ENCODE peak calls at places on chromosomes 7 and 10, in four cellular contexts. W, I, C and Q are unnamed samples.

GRCh38 chr7:28145931-28146330 is 34.7 kb downstream of the JAZF1 start:
- DNase-seq in W (no peak), I (no peak), C (no peak), Q (no peak)

GRCh38 chr10:86652361-86653202 is 1.8 kb upstream of the OPN4 start:
- DNase-seq in I (no peak), C (no peak), W (no peak), Q (peak; percentile 58)

GRCh38 chr7:20240080-20240926 is 23.1 kb upstream of the MACC1 start:
- DNase-seq in I (no peak), W (peak; percentile 76), C (no peak), Q (no peak)

GRCh38 chr7:104230606-104231005 is 22.8 kb upstream of the ORC5 start:
- DNase-seq in W (no peak), I (no peak), C (no peak), Q (no peak)

GRCh38 chr10:101262147-101262546 is 32.9 kb upstream of the LBX1 start:
- DNase-seq in W (no peak), I (no peak), C (no peak), Q (no peak)

GRCh38 chr7:52540041-52540440 is 495.4 kb upstream of the POM121L12 start:
- DNase-seq in W (no peak), I (no peak), C (no peak), Q (no peak)

GRCh38 chr10:74027702-74028101 is 29.8 kb downstream of the VCL start:
- DNase-seq in W (no peak), C (no peak), I (no peak), Q (no peak)

GRCh38 chr10:84370268-84370667 is 41.9 kb downstream of the CCSER2 start:
- DNase-seq in C (no peak), W (no peak), I (no peak), Q (no peak)

GRCh38 chr10:12921163-12921562 is 80.3 kb downstream of the CCDC3 start:
- DNase-seq in I (no peak), W (no peak), C (no peak), Q (no peak)

GRCh38 chr10:43689955-43690771 is 41.5 kb upstream of the ZNF32 start:
- DNase-seq in I (peak; percentile 76), C (peak; percentile 62), W (no peak), Q (peak; percentile 89)

GRCh38 chr10:104928733-104929132 is 287.6 kb downstream of the SORCS3 start:
- DNase-seq in W (no peak), C (no peak), I (no peak), Q (no peak)

GRCh38 chr10:78651287-78651686 is 417.5 kb upstream of the ZMIZ1 start:
- DNase-seq in I (no peak), W (no peak), C (no peak), Q (no peak)

GRCh38 chr7:91005861-91006260 is 258.4 kb upstream of the FZD1 start:
- DNase-seq in W (no peak), I (no peak), C (no peak), Q (no peak)

GRCh38 chr10:43049081-43049551 is 27.8 kb upstream of the RET start:
- DNase-seq in C (no peak), W (no peak), I (no peak), Q (no peak)

DNA sequence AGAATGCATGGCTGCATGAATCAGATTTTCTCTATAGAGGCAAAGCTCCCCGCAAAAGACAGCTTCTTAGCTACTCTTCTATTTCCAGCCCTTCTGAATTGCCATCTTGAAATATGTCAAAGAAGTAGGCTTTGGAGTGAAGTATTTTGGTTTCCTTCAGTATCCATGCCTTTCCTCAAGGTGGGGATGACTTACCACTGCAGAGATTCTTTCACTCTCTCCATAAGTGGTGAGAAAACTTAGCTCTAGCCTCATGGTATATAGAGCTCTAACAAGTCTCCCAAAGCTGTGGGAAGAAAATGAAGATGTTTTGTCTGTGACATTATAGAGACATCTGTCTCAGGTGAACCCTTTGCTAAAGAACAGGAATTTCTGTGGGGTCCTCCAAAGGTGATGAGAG is 89.6 kb upstream of the ITGB1 start:
- DNase-seq in W (no peak), I (no peak), C (no peak), Q (no peak)
- TF ChIP-seq CTCF in W (no peak), I (no peak), C (peak; percentile 17), Q (no peak)

GRCh38 chr10:75035975-75036708 is 75.3 kb upstream of the SAMD8 start:
- DNase-seq in I (no peak), W (peak; percentile 34), C (no peak), Q (no peak)
- TF ChIP-seq CTCF in I (no peak), W (no peak), C (no peak), Q (no peak)

GRCh38 chr7:1050254-1050906 is 6.0 kb downstream of the GPR146 start:
- DNase-seq in C (no peak), W (no peak), I (no peak), Q (no peak)

GRCh38 chr7:1049801-1050200 is 5.5 kb downstream of the GPR146 start:
- DNase-seq in C (no peak), I (no peak), W (no peak), Q (no peak)

GRCh38 chr7:1046722-1047679 is 2.7 kb downstream of the GPR146 start:
- DNase-seq in C (no peak), I (no peak), W (no peak), Q (no peak)

GRCh38 chr7:1050956-1051690 is 6.8 kb downstream of the GPR146 start:
- DNase-seq in C (no peak), W (no peak), I (no peak), Q (no peak)

DNA sequence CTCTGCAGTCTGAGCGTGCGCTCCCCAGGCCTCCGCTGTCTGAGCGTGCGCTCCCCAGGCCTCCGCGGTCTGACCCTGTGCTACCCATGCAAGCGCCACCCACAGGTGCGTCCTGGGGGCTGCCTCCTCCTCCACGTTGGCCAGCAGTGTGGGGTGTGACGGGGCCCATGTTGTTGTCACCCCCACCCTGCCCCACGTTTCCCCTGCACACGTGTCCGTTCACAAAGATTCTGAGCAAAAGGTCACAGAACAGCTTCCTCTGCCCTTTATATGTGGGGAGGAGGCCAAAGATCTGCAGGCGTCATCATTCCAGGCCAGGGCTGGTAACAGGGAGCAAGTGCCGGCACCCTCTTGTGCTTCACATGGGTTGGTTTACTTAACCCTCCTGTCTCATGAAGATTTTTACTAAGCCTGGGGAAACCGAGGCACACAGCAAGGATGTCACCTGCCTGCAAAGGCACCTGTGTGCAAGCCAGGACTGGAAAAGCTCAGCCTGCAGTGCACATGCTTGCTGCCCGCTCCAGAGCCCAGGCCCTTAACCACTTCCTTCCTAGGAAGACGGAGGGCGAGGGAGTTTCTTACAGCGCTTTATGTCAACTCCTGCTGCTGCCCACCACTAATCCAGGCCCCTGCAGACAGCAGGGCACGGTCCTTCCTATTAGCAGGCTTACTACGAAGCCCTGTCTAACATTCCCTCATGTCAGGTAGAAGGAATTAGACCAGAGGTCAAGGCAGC is 4.8 kb downstream of the GPR146 start:
- DNase-seq in W (no peak), I (no peak), C (no peak), Q (no peak)
- TF ChIP-seq CTCF in W (no peak), I (no peak), C (no peak), Q (no peak)

GRCh38 chr10:132972149-132972985 is 30.0 kb upstream of the CFAP46 start:
- DNase-seq in I (no peak), W (no peak), C (no peak), Q (no peak)
- TF ChIP-seq CTCF in I (no peak), W (no peak), C (no peak), Q (no peak)

GRCh38 chr10:60101821-60102220 is 195.5 kb upstream of the CCDC6 start:
- DNase-seq in W (no peak), C (no peak), I (no peak), Q (no peak)

GRCh38 chr10:60099998-60100747 is 193.8 kb upstream of the CCDC6 start:
- DNase-seq in I (peak; percentile 24), C (peak; percentile 53), W (no peak), Q (no peak)

GRCh38 chr10:60093317-60093716 is 187.0 kb upstream of the CCDC6 start:
- DNase-seq in I (no peak), W (no peak), C (no peak), Q (no peak)

GRCh38 chr10:60096761-60097513 is 190.6 kb upstream of the CCDC6 start:
- DNase-seq in W (no peak), I (no peak), C (no peak), Q (no peak)

GRCh38 chr10:60098676-60099601 is 192.6 kb upstream of the CCDC6 start:
- DNase-seq in I (peak; percentile 31), C (peak; percentile 13), W (no peak), Q (no peak)
- TF ChIP-seq CTCF in I (peak; percentile 44), C (peak; percentile 59), W (peak; percentile 42), Q (peak; percentile 37)

GRCh38 chr7:93060865-93061264 is 56.9 kb downstream of the SAMD9 start:
- DNase-seq in W (no peak), C (no peak), I (no peak), Q (no peak)
- TF ChIP-seq CTCF in W (no peak), C (no peak), I (no peak), Q (no peak)